ENCODE peak calls at places on chromosomes 7 and 10, in nine cellular contexts. O is kidney epithelial cell; C is T-cell; U is T-helper 1 cell; E is cerebellar cortex; T is NCI-H1694 treated with DMSO at 0.1 percent for 48 hours; H is activated effector memory CD4-positive, alpha-beta T cell treated with anti-CD3 and anti-CD28 coated beads, Interleukin-2, amount 50 U/mL, for 16 hours; Y is psoas muscle; F is hepatocyte. Q is an unnamed sample.
A peak's percentile ranks its signal among the peaks of the same experiment; 100 is the strongest.

GRCh38 chr10:6101181-6101580 is 12.3 kb downstream of the RBM17 start:
- DNase-seq in T (no peak), F (no peak), U (no peak), C (no peak), O (no peak), H (no peak), E (no peak), Y (no peak), Q (no peak)

GRCh38 chr10:29725133-29725720 is 90.5 kb upstream of the SVIL start:
- DNase-seq in T (no peak), F (peak; percentile 70), O (no peak), Y (no peak), E (no peak), C (no peak), H (no peak), U (no peak), Q (peak; percentile 59)

GRCh38 chr10:103685880-103686669 is 169.3 kb downstream of the SH3PXD2A start:
- DNase-seq in O (no peak), E (peak; percentile 83), F (peak; percentile 88), C (peak; percentile 47), T (peak; percentile 33), H (peak; percentile 91), Y (peak; percentile 91), U (peak; percentile 62), Q (peak; percentile 90)

GRCh38 chr10:69696073-69696731 is 66.2 kb downstream of the FAM241B start:
- DNase-seq in T (no peak), Y (no peak), F (peak; percentile 75), O (peak; percentile 52), C (no peak), U (no peak), H (no peak), E (no peak), Q (peak; percentile 65)

GRCh38 chr7:139767561-139767982 is 10.2 kb downstream of the HIPK2 start:
- DNase-seq in C (peak; percentile 20), T (no peak), O (no peak), Y (no peak), H (no peak), E (no peak), F (no peak), U (no peak), Q (no peak)

GRCh38 chr10:49761789-49762565 is at the start of gene OGDHL:
- DNase-seq in U (no peak), E (peak; percentile 72), F (peak; percentile 92), O (no peak), T (peak; percentile 28), Y (no peak), C (no peak), H (peak; percentile 73), Q (peak; percentile 80)

GRCh38 chr10:12042409-12042796 is 206 bp downstream of the UPF2 start:
- DNase-seq in E (no peak), O (no peak), T (no peak), C (peak; percentile 11), H (peak; percentile 85), Y (peak; percentile 73), U (peak; percentile 46), F (peak; percentile 59), Q (peak; percentile 59)

GRCh38 chr10:44233561-44234470 is 151.1 kb downstream of the CXCL12 start:
- DNase-seq in Y (peak; percentile 64), F (peak; percentile 90), H (no peak), T (no peak), U (no peak), E (no peak), O (no peak), C (no peak), Q (peak; percentile 26)

GRCh38 chr7:27188666-27189559 is 3.9 kb upstream of the HOXA11 start:
- DNase-seq in F (no peak), O (no peak), U (no peak), C (no peak), E (no peak), T (no peak), Y (peak; percentile 53), H (peak; percentile 69), Q (no peak)

GRCh38 chr7:80284848-80285247 is 150.2 kb downstream of the GNAI1 start:
- DNase-seq in Y (no peak), F (peak; percentile 18), C (no peak), E (no peak), U (no peak), H (no peak), O (no peak), T (no peak), Q (peak; percentile 40)

GRCh38 chr7:136079478-136079892 is 102.3 kb upstream of the MTPN start:
- DNase-seq in U (no peak), Y (no peak), H (no peak), F (no peak), O (no peak), T (no peak), C (no peak), E (no peak), Q (peak; percentile 62)

GRCh38 chr10:3323865-3324498 is 151.4 kb upstream of the PITRM1 start:
- DNase-seq in U (no peak), F (no peak), E (peak; percentile 41), T (no peak), O (no peak), C (no peak), Y (no peak), H (no peak), Q (no peak)

GRCh38 chr10:62581351-62581750 is 207.2 kb downstream of the ZNF365 start:
- DNase-seq in H (no peak), E (no peak), O (no peak), F (no peak), Y (peak; percentile 48), U (no peak), T (no peak), C (no peak), Q (no peak)

GRCh38 chr10:124935946-124936345 is 6.0 kb upstream of the ZRANB1 start:
- DNase-seq in U (no peak), F (no peak), O (no peak), E (no peak), H (no peak), Y (no peak), C (no peak), T (no peak), Q (no peak)

GRCh38 chr10:103916254-103916653 is 1.7 kb downstream of the STN1 start:
- DNase-seq in E (peak; percentile 47), H (no peak), O (no peak), Y (no peak), U (no peak), T (no peak), F (no peak), C (no peak), Q (no peak)

GRCh38 chr7:128266891-128267839 is 26.1 kb downstream of the LEP start:
- DNase-seq in Y (peak; percentile 73), U (no peak), F (peak; percentile 62), H (no peak), C (no peak), O (peak; percentile 18), E (peak; percentile 79), T (peak; percentile 92), Q (no peak)

GRCh38 chr10:77801474-77802238 is 124.9 kb downstream of the DLG5 start:
- DNase-seq in O (no peak), C (peak; percentile 9), T (no peak), F (no peak), Y (no peak), U (no peak), H (peak; percentile 75), E (no peak), Q (no peak)

GRCh38 chr10:119461380-119461779 is 81.1 kb downstream of the RGS10 start:
- DNase-seq in Y (no peak), F (no peak), T (no peak), H (no peak), O (peak; percentile 56), C (no peak), E (no peak), U (no peak), Q (no peak)

GRCh38 chr10:71857934-71858890 is 7.2 kb upstream of the PSAP start:
- DNase-seq in Y (peak; percentile 69), O (no peak), E (no peak), C (no peak), T (no peak), F (no peak), U (no peak), H (no peak), Q (no peak)

GRCh38 chr10:98374176-98374969 is 40.6 kb downstream of the PYROXD2 start:
- DNase-seq in F (no peak), O (no peak), Y (no peak), T (no peak), E (no peak), U (no peak), C (no peak), H (peak; percentile 2), Q (no peak)

GRCh38 chr10:101716891-101717659 is 22.1 kb upstream of the FBXW4 start:
- DNase-seq in T (peak; percentile 12), F (no peak), C (no peak), H (no peak), E (no peak), U (no peak), O (no peak), Y (no peak), Q (no peak)

GRCh38 chr7:818031-818699 is 14.1 kb upstream of the SUN1 start:
- DNase-seq in F (no peak), T (no peak), Y (no peak), O (no peak), E (no peak), H (no peak), U (no peak), C (no peak), Q (peak; percentile 25)

GRCh38 chr10:78630944-78631838 is 437.6 kb upstream of the ZMIZ1 start:
- DNase-seq in U (no peak), F (no peak), E (peak; percentile 46), T (peak; percentile 84), Y (peak; percentile 63), H (no peak), C (no peak), O (peak; percentile 18), Q (no peak)

GRCh38 chr7:108442039-108442568 is 14.1 kb downstream of the NRCAM start:
- DNase-seq in U (no peak), H (no peak), O (peak; percentile 54), C (no peak), Y (no peak), F (no peak), E (no peak), T (peak; percentile 47), Q (no peak)

GRCh38 chr7:4667776-4668509 is 14.2 kb upstream of the FOXK1 start:
- DNase-seq in U (no peak), O (no peak), F (no peak), H (no peak), C (no peak), E (no peak), Y (no peak), T (no peak), Q (no peak)

GRCh38 chr10:37520488-37520887 is 336.9 kb downstream of the ZNF248 start:
- DNase-seq in E (no peak), U (no peak), H (no peak), T (no peak), F (no peak), Y (no peak), O (no peak), C (no peak), Q (no peak)

GRCh38 chr7:120998525-120998924 is 10.0 kb downstream of the CPED1 start:
- DNase-seq in Y (no peak), E (no peak), O (no peak), C (no peak), T (no peak), F (no peak), U (no peak), H (no peak), Q (peak; percentile 39)

GRCh38 chr10:27190508-27190907 is 35.4 kb downstream of the MASTL start:
- DNase-seq in T (no peak), O (no peak), F (no peak), H (no peak), C (no peak), Y (no peak), U (no peak), E (no peak), Q (no peak)

GRCh38 chr10:126227762-126228134 is 160.5 kb downstream of the ADAM12 start:
- DNase-seq in H (no peak), E (no peak), T (no peak), O (peak; percentile 50), C (no peak), U (no peak), F (no peak), Y (no peak), Q (no peak)

Q was measured in OCI-M1.